ENCODE peak calls at places on chromosomes 11 and 22, in six cellular contexts. Z, F, L, V, I and H are unnamed samples.

GRCh38 chr11:132072880-132073213 is 702.4 kb downstream of the NTM start:
- ATAC-seq in V (peak), Z (no peak), F (peak), L (no peak), I (no peak), H (no peak)

GRCh38 chr11:12719221-12719620 is 45.0 kb downstream of the TEAD1 start:
- ATAC-seq in V (peak), I (no peak), L (no peak), Z (no peak), F (peak), H (no peak)

GRCh38 chr11:30926130-30926529 is 340.0 kb upstream of the MPPED2 start:
- ATAC-seq in F (no peak), V (no peak), Z (no peak), L (no peak), I (no peak), H (no peak)

GRCh38 chr11:10943968-10944367 is 86.1 kb upstream of the ZBED5 start:
- ATAC-seq in I (no peak), F (no peak), Z (no peak), L (no peak), V (no peak), H (no peak)

GRCh38 chr22:32796865-32797573 is 4.5 kb upstream of the TIMP3 start:
- ATAC-seq in I (peak), V (peak), Z (peak), F (peak), L (peak), H (peak)

GRCh38 chr11:65803797-65804492 is 17.1 kb downstream of the OVOL1 start:
- ATAC-seq in L (no peak), Z (no peak), I (no peak), V (no peak), F (peak), H (no peak)

GRCh38 chr11:67351275-67352005 is 1.9 kb downstream of the POLD4 start:
- ATAC-seq in F (peak), V (peak), L (peak), I (peak), Z (no peak), H (no peak)

GRCh38 chr11:36057372-36058045 is 113.6 kb downstream of the LDLRAD3 start:
- ATAC-seq in I (peak), L (peak), V (peak), F (no peak), Z (no peak), H (no peak)

GRCh38 chr22:20128902-20129746 is 2.5 kb upstream of the ZDHHC8 start:
- ATAC-seq in I (no peak), V (no peak), L (no peak), F (no peak), Z (peak), H (no peak)

GRCh38 chr22:36036167-36036624 is 7.6 kb upstream of the RBFOX2 start:
- ATAC-seq in F (peak), I (no peak), V (peak), L (no peak), Z (no peak), H (no peak)

GRCh38 chr22:28815101-28815500 is 14.7 kb upstream of the XBP1 start:
- ATAC-seq in F (no peak), I (no peak), L (no peak), Z (no peak), V (no peak), H (no peak)

GRCh38 chr11:33941637-33942160 is 49.8 kb upstream of the LMO2 start:
- ATAC-seq in L (peak), V (peak), F (peak), Z (no peak), I (peak), H (no peak)

GRCh38 chr11:10522921-10523320 is 18.1 kb downstream of the RNF141 start:
- ATAC-seq in Z (no peak), F (no peak), V (no peak), L (no peak), I (no peak), H (no peak)

GRCh38 chr11:119584193-119585037 is 144.6 kb downstream of the NECTIN1 start:
- ATAC-seq in F (peak), L (peak), Z (no peak), I (peak), V (peak), H (no peak)

GRCh38 chr22:45469573-45470383 is 32.9 kb upstream of the FBLN1 start:
- ATAC-seq in F (peak), V (peak), I (no peak), L (no peak), Z (no peak), H (no peak)

GRCh38 chr11:102513869-102514268 is 16.7 kb downstream of the MMP7 start:
- ATAC-seq in L (no peak), V (peak), F (no peak), Z (no peak), I (no peak), H (no peak)

GRCh38 chr22:35842954-35843353 is 125.3 kb downstream of the APOL5 start:
- ATAC-seq in V (no peak), F (peak), Z (no peak), I (peak), L (peak), H (no peak)

GRCh38 chr11:2699185-2699530 is 636 bp downstream of the KCNQ1OT1 start:
- ATAC-seq in I (peak), V (peak), Z (no peak), F (peak), L (peak), H (peak)

GRCh38 chr22:19853879-19854777 is 546 bp downstream of the GNB1L start:
- ATAC-seq in Z (no peak), F (peak), I (peak), L (peak), V (peak), H (no peak)

GRCh38 chr11:83241291-83241946 is 44.7 kb downstream of the CCDC90B start:
- ATAC-seq in Z (no peak), L (peak), V (no peak), I (peak), F (peak), H (peak)

GRCh38 chr22:36010913-36011312 is 17.7 kb downstream of the RBFOX2 start:
- ATAC-seq in L (no peak), Z (no peak), F (peak), V (no peak), I (no peak), H (no peak)

GRCh38 chr11:70483940-70484339 is 85.6 kb downstream of the CTTN start:
- ATAC-seq in V (no peak), F (no peak), Z (no peak), L (no peak), I (no peak), H (no peak)

GRCh38 chr11:61110255-61111059 is 8.2 kb downstream of the CD5 start:
- ATAC-seq in L (no peak), V (no peak), I (no peak), Z (no peak), F (no peak), H (no peak)

GRCh38 chr22:40422558-40423245 is 52.3 kb downstream of the SGSM3 start:
- ATAC-seq in I (peak), L (peak), Z (no peak), V (no peak), F (no peak), H (no peak)

GRCh38 chr11:74895340-74896116 is 53.4 kb downstream of the XRRA1 start:
- ATAC-seq in L (peak), F (no peak), V (no peak), Z (no peak), I (peak), H (no peak)

GRCh38 chr11:36312593-36312990 is 16.5 kb downstream of the PRR5L start:
- ATAC-seq in Z (no peak), I (no peak), L (peak), F (no peak), V (no peak), H (peak)

GRCh38 chr11:94694309-94695060 is 73.7 kb upstream of the AMOTL1 start:
- ATAC-seq in I (no peak), F (no peak), Z (no peak), V (no peak), L (no peak), H (no peak)

GRCh38 chr11:69480547-69481392 is 693 bp upstream of the LINC01488 start:
- ATAC-seq in Z (no peak), L (no peak), V (peak), F (no peak), I (no peak), H (no peak)

GRCh38 chr11:3835100-3835485 is 5.7 kb downstream of the RHOG start:
- ATAC-seq in Z (no peak), V (no peak), F (no peak), L (peak), I (no peak), H (no peak)

GRCh38 chr11:108486331-108486730 is 11.9 kb downstream of the POGLUT3 start:
- ATAC-seq in I (no peak), F (no peak), Z (no peak), L (no peak), V (no peak), H (no peak)

GRCh38 chr11:72191961-72192381 is at the start of gene FOLR1:
- ATAC-seq in L (peak), Z (no peak), I (peak), V (no peak), F (no peak), H (no peak)

GRCh38 chr11:108009497-108010360 is 1.0 kb downstream of the CUL5 start:
- ATAC-seq in F (peak), L (peak), V (peak), Z (no peak), I (peak), H (no peak)

GRCh38 chr11:57072640-57073039 is 83.9 kb downstream of the OR5AK2 start:
- ATAC-seq in L (peak), I (peak), V (no peak), Z (no peak), F (peak), H (no peak)

GRCh38 chr11:73528877-73529530 is 68.9 kb downstream of the FAM168A start:
- ATAC-seq in V (peak), I (no peak), F (no peak), L (peak), Z (no peak), H (no peak)

GRCh38 chr22:48849963-48850657 is 977.6 kb downstream of the BRD1 start:
- ATAC-seq in F (no peak), I (no peak), Z (no peak), L (no peak), V (no peak), H (peak)

GRCh38 chr22:46393791-46394333 is 58.3 kb downstream of the TRMU start:
- ATAC-seq in V (no peak), Z (no peak), F (no peak), L (no peak), I (no peak), H (no peak)

GRCh38 chr22:40326905-40327735 is 19.2 kb upstream of the ADSL start:
- ATAC-seq in Z (no peak), I (peak), F (no peak), L (no peak), V (no peak), H (no peak)